ENCODE peak calls at places on chromosomes 1 and 21, in five cellular contexts. K is NCI-H226, S is nephron progenitor cell, Z is GM04504, B is retina. X is an unnamed sample.

GRCh38 chr1:209443975-209444651 is 139.4 kb upstream of the CAMK1G start:
- DNase-seq in K (no peak), S (no peak), Z (no peak), B (no peak), X (no peak)

GRCh38 chr21:30478015-30478414 is 2.2 kb downstream of the KRTAP19-1 start:
- DNase-seq in K (no peak), S (no peak), Z (no peak), B (no peak), X (no peak)

GRCh38 chr1:109850194-109850593 is 60.5 kb upstream of the CSF1 start:
- DNase-seq in K (peak), S (no peak), Z (no peak), B (no peak), X (no peak)

GRCh38 chr21:27649323-27649722 is 682.4 kb upstream of the ADAMTS5 start:
- DNase-seq in K (peak), S (no peak), Z (peak), B (no peak), X (no peak)

GRCh38 chr1:112268408-112268807 is 127.6 kb upstream of the CTTNBP2NL start:
- DNase-seq in K (peak), S (no peak), Z (no peak), B (no peak), X (no peak)

GRCh38 chr1:246647113-246647512 is 77.1 kb upstream of the SCCPDH start:
- DNase-seq in K (no peak), S (peak), Z (peak), B (peak), X (peak)

GRCh38 chr1:150931773-150932172 is 5.6 kb downstream of the SETDB1 start:
- DNase-seq in K (no peak), S (no peak), Z (no peak), B (peak), X (no peak)

GRCh38 chr1:247378334-247379073 is 37.5 kb upstream of the NLRP3 start:
- DNase-seq in K (no peak), S (no peak), Z (no peak), B (no peak), X (no peak)

GRCh38 chr1:188689542-188689941 is 1788.1 kb downstream of the BRINP3 start:
- DNase-seq in K (no peak), S (no peak), Z (no peak), B (no peak), X (no peak)

GRCh38 chr1:225662155-225662554 is 9.2 kb upstream of the ENAH start:
- DNase-seq in K (no peak), S (no peak), Z (no peak), B (no peak), X (peak)